ENCODE peak calls at places on chromosomes 7 and 10, in five cellular contexts. X is endothelial cell, Q is BJ, J is EH, D is pulmonary artery endothelial cell. P is an unnamed sample.
A peak's percentile ranks its signal among the peaks of the same experiment; 100 is the strongest.

GRCh38 chr10:23994459-23995046 is 214.4 kb upstream of the KIAA1217 start:
- DNase-seq in Q (no peak), X (peak; percentile 80), J (peak; percentile 43), D (no peak), P (peak; percentile 59)

GRCh38 chr7:107150375-107151073 is 18.3 kb upstream of the HBP1 start:
- DNase-seq in X (peak; percentile 67), J (peak; percentile 73), Q (peak; percentile 21), D (peak; percentile 51), P (peak; percentile 84)

GRCh38 chr7:102061981-102062390 is 224.7 kb upstream of the SH2B2 start:
- DNase-seq in X (no peak), Q (no peak), J (peak; percentile 51), D (no peak), P (no peak)

GRCh38 chr10:26804418-26805393 is 56.1 kb downstream of the ABI1 start:
- DNase-seq in X (no peak), D (no peak), Q (no peak), J (no peak), P (no peak)

GRCh38 chr10:93180402-93181040 is 106.8 kb downstream of the CYP26A1 start:
- DNase-seq in D (no peak), J (peak; percentile 83), X (no peak), Q (peak; percentile 35), P (no peak)

GRCh38 chr10:89644691-89644966 is 413 bp downstream of the PANK1 start:
- DNase-seq in D (no peak), J (no peak), X (no peak), Q (no peak), P (no peak)

GRCh38 chr7:144784943-144785342 is 50.9 kb downstream of the TPK1 start:
- DNase-seq in X (no peak), J (no peak), D (no peak), Q (no peak), P (no peak)

GRCh38 chr10:69634759-69635425 is 4.8 kb downstream of the FAM241B start:
- DNase-seq in J (no peak), Q (no peak), X (no peak), D (no peak), P (no peak)

P was measured in activated CD4-positive, alpha-beta T cell treated with anti-CD3 and anti-CD28 coated beads for 48 hours.